ENCODE peak calls at places on chromosomes 1 and 21, in six cellular contexts. F is IMR-90, V is tibial nerve, S is esophagus squamous epithelium, W is ovary, H is spleen. X is an unnamed sample. For H3K27me3, the result is how much of the 10 kb centered on the place peaks cover.

GRCh38 chr1:204084247-204084772 is 11.4 kb downstream of the SOX13 start:
- DNase-seq in F (no peak), V (no peak), S (no peak), W (no peak), H (peak), X (no peak)

GRCh38 chr1:35810096-35810860 is 2.5 kb downstream of the AGO4 start:
- DNase-seq in F (peak), V (no peak), S (no peak), W (no peak), H (no peak), X (no peak)

GRCh38 chr1:53266038-53266437 is 27.7 kb upstream of the MAGOH start:
- DNase-seq in F (no peak), V (no peak), S (no peak), W (no peak), H (no peak), X (no peak)

GRCh38 chr21:28177008-28177603 is 815.6 kb downstream of the LTN1 start:
- DNase-seq in F (peak), V (no peak), S (no peak), W (no peak), H (no peak), X (no peak)

GRCh38 chr1:167739752-167740151 is 18.0 kb downstream of the MPZL1 start:
- DNase-seq in F (no peak), V (no peak), S (no peak), W (no peak), H (no peak), X (no peak)

GRCh38 chr1:2003564-2004131 is at the start of gene CFAP74:
- DNase-seq in F (peak), V (no peak), S (no peak), W (no peak), H (no peak), X (no peak)

GRCh38 chr1:171484760-171485374 is 463 bp upstream of the PRRC2C start:
- DNase-seq in F (no peak), V (no peak), S (no peak), W (no peak), H (no peak), X (no peak)

GRCh38 chr1:245797592-245798366 is 643.0 kb downstream of the KIF26B start:
- DNase-seq in F (no peak), V (no peak), S (no peak), W (no peak), H (no peak), X (no peak)

GRCh38 chr1:246836647-246837046 is 95.1 kb downstream of the AHCTF1 start:
- DNase-seq in F (no peak), V (no peak), S (no peak), W (no peak), H (no peak), X (no peak)

GRCh38 chr1:161190962-161191521 is 7.8 kb downstream of the ADAMTS4 start:
- DNase-seq in F (no peak), V (no peak), S (no peak), W (peak), H (peak), X (no peak)

GRCh38 chr1:87718241-87718950 is 389.7 kb downstream of the LMO4 start:
- DNase-seq in F (no peak), V (no peak), S (no peak), W (no peak), H (no peak), X (no peak)

GRCh38 chr1:4010811-4011605 is 110.9 kb upstream of the C1orf174 start:
- DNase-seq in F (no peak), V (no peak), S (no peak), W (no peak), H (no peak), X (no peak)

GRCh38 chr1:42476605-42477004 is 13.5 kb downstream of the CCDC30 start:
- DNase-seq in F (no peak), V (no peak), S (no peak), W (no peak), H (no peak), X (no peak)

GRCh38 chr21:38220270-38220737 is 36.5 kb upstream of the KCNJ15 start:
- DNase-seq in F (no peak), V (no peak), S (no peak), W (no peak), H (no peak), X (no peak)
- H3K4me3 ChIP-seq in F (no peak), V (no peak), S (no peak), W (no peak), H (no peak), X (no peak)

GRCh38 chr1:148388260-148389026 is 94.7 kb downstream of the PPIAL4G start:
- DNase-seq in F (peak), V (peak), S (peak), W (peak), H (peak), X (peak)
- TF ChIP-seq POLR2A in F (peak), V (peak), S (peak), W (peak), H (no peak), X (peak)

GRCh38 chr1:215133532-215133931 is 51.0 kb downstream of the KCNK2 start:
- DNase-seq in F (no peak), V (no peak), S (no peak), W (no peak), H (no peak), X (no peak)
- H3K27me3 ChIP-seq in F (under half), V (under half), S (under half), W (under half), H (under half), X (under half)

GRCh38 chr1:228276901-228277490 is 69.2 kb downstream of the OBSCN start:
- DNase-seq in F (no peak), V (no peak), S (no peak), W (no peak), H (peak), X (no peak)
- H3K4me3 ChIP-seq in F (no peak), V (no peak), S (no peak), W (no peak), H (peak), X (no peak)

GRCh38 chr1:33078030-33078591 is 2.8 kb upstream of the AZIN2 start:
- DNase-seq in F (no peak), V (no peak), S (no peak), W (no peak), H (no peak), X (no peak)

GRCh38 chr1:33081554-33082305 is 777 bp downstream of the AZIN2 start:
- DNase-seq in F (no peak), V (no peak), S (no peak), W (peak), H (no peak), X (no peak)

GRCh38 chr1:33082575-33083112 is 1.7 kb downstream of the AZIN2 start:
- DNase-seq in F (peak), V (no peak), S (no peak), W (no peak), H (no peak), X (no peak)

GRCh38 chr1:33080373-33080772 is 580 bp upstream of the AZIN2 start:
- DNase-seq in F (no peak), V (no peak), S (no peak), W (no peak), H (no peak), X (no peak)

GRCh38 chr1:33080885-33081553 is at the start of gene AZIN2:
- DNase-seq in F (peak), V (peak), S (peak), W (peak), H (peak), X (peak)
- TF ChIP-seq POLR2A in F (peak), V (peak), S (no peak), W (peak), H (peak), X (peak)

GRCh38 chr1:20371411-20371810 is 80.7 kb downstream of the VWA5B1 start:
- DNase-seq in F (peak), V (no peak), S (no peak), W (no peak), H (peak), X (no peak)

GRCh38 chr1:20367626-20368025 is 77.0 kb downstream of the VWA5B1 start:
- DNase-seq in F (no peak), V (no peak), S (no peak), W (no peak), H (no peak), X (no peak)

GRCh38 chr1:20370628-20371200 is 80.0 kb downstream of the VWA5B1 start:
- DNase-seq in F (no peak), V (no peak), S (no peak), W (no peak), H (no peak), X (no peak)

GRCh38 chr1:20366766-20367602 is 76.3 kb downstream of the VWA5B1 start:
- DNase-seq in F (peak), V (no peak), S (no peak), W (no peak), H (peak), X (no peak)

GRCh38 chr1:20368866-20369545 is 78.3 kb downstream of the VWA5B1 start:
- DNase-seq in F (no peak), V (no peak), S (no peak), W (no peak), H (peak), X (no peak)
- H3K27me3 ChIP-seq in F (half or more), V (under half), S (under half), W (under half), H (half or more), X (under half)

DNA sequence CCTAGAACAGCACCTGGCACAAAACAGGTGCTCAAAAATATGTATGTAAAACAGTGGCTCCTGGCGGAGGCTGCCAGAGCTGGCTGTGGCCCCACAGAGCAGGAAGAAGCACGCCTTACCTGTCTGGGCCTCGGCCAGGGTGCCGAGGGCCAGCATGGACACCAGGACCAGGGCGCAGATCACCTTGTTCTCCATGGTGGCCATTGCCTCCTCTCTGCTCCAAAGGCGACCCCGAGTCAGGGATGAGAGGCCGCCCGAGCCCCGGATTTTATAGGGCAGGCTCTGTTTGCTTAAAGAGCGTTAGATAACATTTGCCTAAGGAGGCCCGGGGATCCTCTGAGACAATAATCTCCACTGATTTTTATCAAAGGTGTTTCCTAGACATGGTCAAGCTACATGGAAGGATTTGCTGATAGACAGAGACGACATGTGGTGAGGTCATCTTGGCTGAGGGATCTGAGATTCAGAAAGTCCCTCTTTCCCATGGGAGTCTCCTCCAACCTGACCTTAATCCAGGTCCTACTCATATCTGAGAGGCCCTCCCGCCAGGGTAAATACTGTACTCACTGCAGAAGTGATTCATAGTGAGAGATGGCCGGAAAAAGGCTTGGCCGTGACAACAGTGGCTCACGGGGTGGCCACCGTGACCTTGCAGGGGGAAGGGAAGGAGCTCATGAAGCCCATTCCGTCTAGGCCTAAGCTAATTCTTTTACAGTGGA is at the start of gene TFF1:
- DNase-seq in F (peak), V (no peak), S (no peak), W (no peak), H (no peak), X (no peak)
- H3K4me3 ChIP-seq in F (no peak), V (no peak), S (no peak), W (no peak), H (no peak), X (no peak)

DNA sequence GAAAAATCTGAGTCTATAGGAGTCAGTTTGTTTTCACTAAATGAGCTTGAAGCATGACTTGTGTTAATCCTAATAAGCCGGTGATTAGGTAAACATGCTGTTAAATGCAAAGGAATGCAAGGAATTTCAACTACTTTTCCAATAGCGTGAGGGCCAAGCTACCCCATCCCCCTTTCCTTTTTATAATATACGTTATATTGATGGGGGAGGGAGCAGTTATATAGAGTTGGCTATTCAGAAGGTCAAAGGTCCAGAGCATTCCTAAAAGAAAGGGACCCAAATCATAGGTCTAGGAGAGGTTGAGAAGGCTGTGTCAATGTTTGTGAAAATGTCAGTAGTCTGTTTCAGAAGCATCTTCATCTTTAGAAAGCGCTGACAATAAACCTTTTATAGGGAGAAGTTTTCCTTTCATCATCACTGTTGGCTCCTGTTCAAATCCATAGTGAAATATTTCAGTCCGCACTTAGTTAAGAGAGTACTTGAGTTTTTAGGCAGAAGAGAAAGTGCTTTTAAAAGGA is 3.8 kb downstream of the CCN1 start:
- DNase-seq in F (peak), V (no peak), S (no peak), W (no peak), H (no peak), X (no peak)
- TF ChIP-seq POLR2A in F (peak), V (no peak), S (no peak), W (no peak), H (peak), X (no peak)